ENCODE peak calls at places on chromosome 4, in five cellular contexts. One of them, this sample, is unnamed. For H3K9me3, the result is how much of the 10 kb centered on the place peaks cover.

GRCh38 chr4:3791910-3792542 is 25.8 kb downstream of the ADRA2C start:
- DNase-seq in IMR-90: peak
- DNase-seq in CD8-positive, alpha-beta memory T cell: no peak
- DNase-seq in CD8-positive, alpha-beta T cell: no peak
- DNase-seq in SJCRH30: peak
- DNase-seq in this sample: no peak

GRCh38 chr4:40992472-40993298 is 221.7 kb downstream of the APBB2 start:
- DNase-seq in IMR-90: peak
- DNase-seq in CD8-positive, alpha-beta memory T cell: no peak
- DNase-seq in CD8-positive, alpha-beta T cell: no peak
- DNase-seq in SJCRH30: no peak
- DNase-seq in this sample: no peak

GRCh38 chr4:6337331-6337935 is 67.8 kb downstream of the WFS1 start:
- DNase-seq in IMR-90: no peak
- DNase-seq in CD8-positive, alpha-beta memory T cell: no peak
- DNase-seq in CD8-positive, alpha-beta T cell: no peak
- DNase-seq in SJCRH30: no peak
- DNase-seq in this sample: no peak

GRCh38 chr4:38424171-38424871 is 239.7 kb upstream of the KLF3 start:
- DNase-seq in IMR-90: no peak
- DNase-seq in CD8-positive, alpha-beta memory T cell: no peak
- DNase-seq in CD8-positive, alpha-beta T cell: no peak
- DNase-seq in SJCRH30: no peak
- DNase-seq in this sample: no peak

GRCh38 chr4:93771640-93772411 is 56.7 kb upstream of the ATOH1 start:
- DNase-seq in IMR-90: no peak
- DNase-seq in CD8-positive, alpha-beta memory T cell: no peak
- DNase-seq in CD8-positive, alpha-beta T cell: no peak
- DNase-seq in SJCRH30: no peak
- DNase-seq in this sample: no peak

GRCh38 chr4:113300384-113301011 is 251.0 kb downstream of the ANK2 start:
- DNase-seq in IMR-90: peak
- DNase-seq in CD8-positive, alpha-beta memory T cell: no peak
- DNase-seq in CD8-positive, alpha-beta T cell: no peak
- DNase-seq in SJCRH30: no peak
- DNase-seq in this sample: no peak

GRCh38 chr4:183996868-183997267 is 91.8 kb downstream of the STOX2 start:
- DNase-seq in IMR-90: peak
- DNase-seq in CD8-positive, alpha-beta memory T cell: no peak
- DNase-seq in CD8-positive, alpha-beta T cell: no peak
- DNase-seq in SJCRH30: no peak
- DNase-seq in this sample: no peak

GRCh38 chr4:150664935-150665334 is 83.0 kb downstream of the MAB21L2 start:
- DNase-seq in IMR-90: no peak
- DNase-seq in CD8-positive, alpha-beta memory T cell: no peak
- DNase-seq in CD8-positive, alpha-beta T cell: no peak
- DNase-seq in SJCRH30: no peak
- DNase-seq in this sample: no peak

GRCh38 chr4:52966781-52967180 is 104.7 kb downstream of the RASL11B start:
- DNase-seq in IMR-90: no peak
- DNase-seq in CD8-positive, alpha-beta memory T cell: no peak
- DNase-seq in CD8-positive, alpha-beta T cell: no peak
- DNase-seq in SJCRH30: no peak
- DNase-seq in this sample: no peak

GRCh38 chr4:98374643-98375042 is 113.5 kb downstream of the RAP1GDS1 start:
- DNase-seq in IMR-90: peak
- DNase-seq in CD8-positive, alpha-beta memory T cell: no peak
- DNase-seq in CD8-positive, alpha-beta T cell: no peak
- DNase-seq in SJCRH30: no peak
- DNase-seq in this sample: no peak

GRCh38 chr4:104979083-104979760 is 167.5 kb upstream of the TET2 start:
- DNase-seq in IMR-90: no peak
- DNase-seq in CD8-positive, alpha-beta memory T cell: no peak
- DNase-seq in CD8-positive, alpha-beta T cell: no peak
- DNase-seq in SJCRH30: no peak
- DNase-seq in this sample: no peak

GRCh38 chr4:169099775-169100180 is 89.7 kb upstream of the CBR4 start:
- DNase-seq in IMR-90: peak
- DNase-seq in CD8-positive, alpha-beta memory T cell: no peak
- DNase-seq in CD8-positive, alpha-beta T cell: no peak
- DNase-seq in SJCRH30: no peak
- DNase-seq in this sample: no peak

GRCh38 chr4:147830987-147831386 is 99.1 kb downstream of the ARHGAP10 start:
- DNase-seq in IMR-90: peak
- DNase-seq in CD8-positive, alpha-beta memory T cell: no peak
- DNase-seq in CD8-positive, alpha-beta T cell: no peak
- DNase-seq in SJCRH30: no peak
- DNase-seq in this sample: no peak

GRCh38 chr4:166499820-166500219 is 626.8 kb downstream of the TLL1 start:
- DNase-seq in IMR-90: no peak
- DNase-seq in CD8-positive, alpha-beta memory T cell: no peak
- DNase-seq in CD8-positive, alpha-beta T cell: no peak
- DNase-seq in SJCRH30: no peak
- DNase-seq in this sample: no peak
- H3K9me3 ChIP-seq in IMR-90: under half
- H3K9me3 ChIP-seq in CD8-positive, alpha-beta memory T cell: under half
- H3K9me3 ChIP-seq in CD8-positive, alpha-beta T cell: under half
- H3K9me3 ChIP-seq in SJCRH30: under half
- H3K9me3 ChIP-seq in this sample: under half

DNA sequence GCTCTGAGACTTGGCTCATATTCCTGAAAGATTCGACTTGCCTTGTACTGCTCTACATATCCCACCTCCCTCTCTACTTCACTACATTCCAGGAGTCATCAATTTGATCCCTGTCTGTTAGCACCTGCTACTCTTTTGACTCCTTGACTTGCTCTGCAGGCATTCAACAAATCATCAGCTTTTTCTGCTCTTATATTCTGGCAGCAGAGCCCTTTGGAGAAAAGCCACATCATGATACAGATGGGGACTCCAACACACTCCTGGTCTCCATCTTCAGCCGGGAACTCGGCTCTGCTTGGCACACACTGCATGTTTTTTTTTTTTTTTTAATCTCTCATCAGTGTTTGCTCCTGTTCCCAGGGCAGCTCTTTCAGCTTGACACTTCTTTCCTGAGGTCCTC is 293.2 kb upstream of the LCORL start:
- DNase-seq in IMR-90: no peak
- DNase-seq in CD8-positive, alpha-beta memory T cell: no peak
- DNase-seq in CD8-positive, alpha-beta T cell: no peak
- DNase-seq in SJCRH30: no peak
- DNase-seq in this sample: no peak
- H3K9me3 ChIP-seq in IMR-90: under half
- H3K9me3 ChIP-seq in CD8-positive, alpha-beta memory T cell: under half
- H3K9me3 ChIP-seq in CD8-positive, alpha-beta T cell: under half
- H3K9me3 ChIP-seq in SJCRH30: under half
- H3K9me3 ChIP-seq in this sample: under half

GRCh38 chr4:173535165-173535737 is 5.2 kb upstream of the HAND2 start:
- DNase-seq in IMR-90: no peak
- DNase-seq in CD8-positive, alpha-beta memory T cell: no peak
- DNase-seq in CD8-positive, alpha-beta T cell: no peak
- DNase-seq in SJCRH30: no peak
- DNase-seq in this sample: no peak

GRCh38 chr4:173534439-173534838 is 4.4 kb upstream of the HAND2 start:
- DNase-seq in IMR-90: no peak
- DNase-seq in CD8-positive, alpha-beta memory T cell: no peak
- DNase-seq in CD8-positive, alpha-beta T cell: no peak
- DNase-seq in SJCRH30: no peak
- DNase-seq in this sample: no peak

GRCh38 chr4:173531085-173531965 is 1.3 kb upstream of the HAND2 start:
- DNase-seq in IMR-90: no peak
- DNase-seq in CD8-positive, alpha-beta memory T cell: no peak
- DNase-seq in CD8-positive, alpha-beta T cell: no peak
- DNase-seq in SJCRH30: no peak
- DNase-seq in this sample: no peak

GRCh38 chr4:173530326-173531062 is 465 bp upstream of the HAND2 start:
- DNase-seq in IMR-90: no peak
- DNase-seq in CD8-positive, alpha-beta memory T cell: no peak
- DNase-seq in CD8-positive, alpha-beta T cell: no peak
- DNase-seq in SJCRH30: no peak
- DNase-seq in this sample: no peak

DNA sequence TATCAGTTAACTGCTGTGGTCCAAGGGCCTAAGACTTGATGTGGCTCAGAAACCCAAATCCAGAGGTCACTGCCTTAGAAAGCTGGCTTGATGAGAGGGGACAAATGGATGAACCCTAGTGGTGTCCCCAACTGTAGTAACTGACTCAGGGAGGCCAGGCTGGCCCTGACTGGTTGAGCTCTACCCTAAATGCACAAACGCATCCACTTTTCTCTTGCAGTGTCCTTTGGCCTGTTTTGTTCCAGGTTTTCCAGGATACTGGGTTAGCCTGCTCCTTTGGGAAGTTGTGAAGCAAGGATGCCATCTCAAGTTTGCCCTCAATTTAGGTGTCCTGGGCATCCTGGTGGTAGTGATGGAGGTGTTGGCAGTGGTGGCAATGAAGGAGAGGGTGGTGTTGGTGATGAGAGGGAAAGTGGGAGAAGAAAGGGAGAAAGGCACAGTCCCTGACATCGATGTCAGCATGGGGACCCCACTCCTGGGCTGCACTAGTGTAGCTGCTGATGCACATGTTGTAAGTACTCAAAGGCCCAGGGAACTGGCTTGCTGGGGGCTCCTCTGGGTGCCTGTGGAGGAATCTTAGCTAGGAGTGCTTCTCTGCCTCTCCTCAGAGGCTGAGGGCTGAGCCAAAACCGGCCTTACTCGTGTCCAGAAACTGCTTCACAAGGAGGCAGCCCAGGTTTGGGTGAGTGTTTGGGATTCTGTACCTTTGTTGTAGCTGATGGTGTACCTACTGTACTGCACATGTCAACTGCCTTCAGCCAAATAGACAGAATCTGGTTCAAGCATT is 2.9 kb upstream of the HAND2 start:
- DNase-seq in IMR-90: no peak
- DNase-seq in CD8-positive, alpha-beta memory T cell: no peak
- DNase-seq in CD8-positive, alpha-beta T cell: no peak
- DNase-seq in SJCRH30: no peak
- DNase-seq in this sample: no peak
- H3K9me3 ChIP-seq in IMR-90: under half
- H3K9me3 ChIP-seq in CD8-positive, alpha-beta memory T cell: under half
- H3K9me3 ChIP-seq in CD8-positive, alpha-beta T cell: under half
- H3K9me3 ChIP-seq in SJCRH30: under half
- H3K9me3 ChIP-seq in this sample: under half

GRCh38 chr4:244471-244870 is 60.8 kb downstream of the ZNF732 start:
- DNase-seq in IMR-90: no peak
- DNase-seq in CD8-positive, alpha-beta memory T cell: peak
- DNase-seq in CD8-positive, alpha-beta T cell: peak
- DNase-seq in SJCRH30: peak
- DNase-seq in this sample: no peak

GRCh38 chr4:243407-243806 is 61.9 kb downstream of the ZNF732 start:
- DNase-seq in IMR-90: no peak
- DNase-seq in CD8-positive, alpha-beta memory T cell: no peak
- DNase-seq in CD8-positive, alpha-beta T cell: no peak
- DNase-seq in SJCRH30: peak
- DNase-seq in this sample: no peak

DNA sequence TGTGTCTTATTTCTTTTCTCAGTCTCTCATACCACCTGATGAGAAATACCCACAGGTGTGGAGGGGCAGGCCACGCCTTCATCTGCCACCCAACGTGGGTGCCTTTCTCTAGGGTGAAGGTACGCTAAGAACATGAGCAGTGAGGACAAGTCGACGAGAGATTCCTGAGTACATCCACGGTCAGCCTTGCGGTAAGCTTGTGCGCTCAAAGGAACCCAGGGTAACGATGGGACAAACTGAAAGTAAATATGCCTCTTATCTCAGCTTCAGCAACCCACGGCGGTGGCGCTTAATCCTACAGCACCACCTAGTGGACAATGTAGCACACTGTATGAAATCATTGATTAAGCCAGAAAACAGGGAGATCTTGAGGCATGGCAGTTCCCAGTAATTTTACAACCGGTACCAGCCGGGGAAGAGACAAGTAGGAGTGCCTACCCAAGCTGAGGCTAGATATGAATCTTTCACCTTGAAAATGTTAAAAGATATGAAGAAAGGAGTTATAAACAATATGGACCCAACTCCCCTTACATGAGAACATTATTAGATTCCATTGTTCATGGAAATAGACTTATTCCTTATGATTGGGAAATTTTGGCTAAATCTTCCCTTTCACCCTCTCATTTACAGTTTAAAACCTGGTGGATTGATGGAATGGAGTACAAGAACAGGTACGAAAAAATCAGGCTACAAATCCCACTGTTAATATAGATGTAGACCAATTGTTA is 63.0 kb downstream of the ZNF732 start:
- DNase-seq in IMR-90: peak
- DNase-seq in CD8-positive, alpha-beta memory T cell: peak
- DNase-seq in CD8-positive, alpha-beta T cell: peak
- DNase-seq in SJCRH30: peak
- DNase-seq in this sample: peak
- H3K9me3 ChIP-seq in IMR-90: under half
- H3K9me3 ChIP-seq in CD8-positive, alpha-beta memory T cell: under half
- H3K9me3 ChIP-seq in CD8-positive, alpha-beta T cell: under half
- H3K9me3 ChIP-seq in SJCRH30: under half
- H3K9me3 ChIP-seq in this sample: under half

GRCh38 chr4:99490286-99490685 is 20.5 kb upstream of the C4orf17 start:
- DNase-seq in IMR-90: no peak
- DNase-seq in CD8-positive, alpha-beta memory T cell: no peak
- DNase-seq in CD8-positive, alpha-beta T cell: no peak
- DNase-seq in SJCRH30: no peak
- DNase-seq in this sample: no peak
- H3K9me3 ChIP-seq in IMR-90: under half
- H3K9me3 ChIP-seq in CD8-positive, alpha-beta memory T cell: under half
- H3K9me3 ChIP-seq in CD8-positive, alpha-beta T cell: under half
- H3K9me3 ChIP-seq in SJCRH30: under half
- H3K9me3 ChIP-seq in this sample: under half

GRCh38 chr4:28621541-28621940 is 1760.9 kb downstream of the STIM2 start:
- DNase-seq in IMR-90: peak
- DNase-seq in CD8-positive, alpha-beta memory T cell: no peak
- DNase-seq in CD8-positive, alpha-beta T cell: no peak
- DNase-seq in SJCRH30: no peak
- DNase-seq in this sample: no peak
- H3K9me3 ChIP-seq in IMR-90: under half
- H3K9me3 ChIP-seq in CD8-positive, alpha-beta memory T cell: under half
- H3K9me3 ChIP-seq in CD8-positive, alpha-beta T cell: under half
- H3K9me3 ChIP-seq in SJCRH30: under half
- H3K9me3 ChIP-seq in this sample: under half

GRCh38 chr4:30103455-30103854 is 616.7 kb upstream of the PCDH7 start:
- DNase-seq in IMR-90: peak
- DNase-seq in CD8-positive, alpha-beta memory T cell: no peak
- DNase-seq in CD8-positive, alpha-beta T cell: no peak
- DNase-seq in SJCRH30: no peak
- DNase-seq in this sample: no peak
- H3K9me3 ChIP-seq in IMR-90: under half
- H3K9me3 ChIP-seq in CD8-positive, alpha-beta memory T cell: under half
- H3K9me3 ChIP-seq in CD8-positive, alpha-beta T cell: under half
- H3K9me3 ChIP-seq in SJCRH30: under half
- H3K9me3 ChIP-seq in this sample: under half

DNA sequence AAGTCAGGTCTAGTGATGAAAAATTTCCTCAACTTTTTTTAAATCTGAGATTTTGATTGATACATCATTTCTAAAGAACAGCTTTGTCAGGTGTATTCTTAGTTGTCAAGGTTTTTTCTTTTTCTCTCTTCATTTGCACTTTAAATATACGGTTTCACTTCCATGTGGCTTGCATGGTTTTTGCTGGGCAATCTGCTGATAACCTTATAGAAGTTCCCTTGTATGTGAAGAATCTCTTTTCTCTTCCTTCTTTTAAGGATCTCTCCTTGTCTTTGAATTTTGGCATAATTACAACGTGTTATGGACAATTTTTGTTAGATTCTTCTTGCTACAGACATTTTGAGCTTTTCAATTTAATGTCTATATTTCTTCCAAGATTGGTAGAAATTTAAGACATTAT is 76.4 kb downstream of the ZNF721 start:
- DNase-seq in IMR-90: no peak
- DNase-seq in CD8-positive, alpha-beta memory T cell: no peak
- DNase-seq in CD8-positive, alpha-beta T cell: no peak
- DNase-seq in SJCRH30: no peak
- DNase-seq in this sample: no peak
- H3K9me3 ChIP-seq in IMR-90: half or more
- H3K9me3 ChIP-seq in CD8-positive, alpha-beta memory T cell: half or more
- H3K9me3 ChIP-seq in CD8-positive, alpha-beta T cell: half or more
- H3K9me3 ChIP-seq in SJCRH30: under half
- H3K9me3 ChIP-seq in this sample: under half

This sample was measured in T-helper 17 cell.